ENCODE peak calls at places on chromosomes 2 and 18, in five cellular contexts. U is A673, I is B cell, T is vagina, J is astrocyte of the spinal cord. E is an unnamed sample.
A peak's percentile ranks its signal among the peaks of the same experiment; 100 is the strongest.

GRCh38 chr2:203830294-203831055 is 37.1 kb upstream of the CTLA4 start:
- DNase-seq in I (no peak), T (no peak), U (no peak), J (no peak), E (no peak)

GRCh38 chr18:76875390-76876330 is 53.3 kb downstream of the ZNF236 start:
- DNase-seq in U (peak; percentile 45), J (peak; percentile 32), I (peak; percentile 25), T (no peak), E (no peak)

GRCh38 chr2:170712653-170713279 is 2.4 kb upstream of the SP5 start:
- DNase-seq in T (peak; percentile 46), J (no peak), I (no peak), U (no peak), E (peak; percentile 17)

GRCh38 chr2:114442545-114442944 is at the start of gene DPP10:
- DNase-seq in T (no peak), U (peak; percentile 27), J (peak; percentile 0), I (no peak), E (no peak)

GRCh38 chr2:235394278-235394828 is 99.5 kb upstream of the AGAP1 start:
- DNase-seq in T (no peak), J (peak; percentile 76), I (no peak), U (no peak), E (no peak)

GRCh38 chr18:76441002-76441667 is 53.9 kb downstream of the ZNF516 start:
- DNase-seq in I (no peak), U (no peak), J (no peak), T (no peak), E (no peak)

GRCh38 chr2:128756372-128756730 is 437.7 kb upstream of the HS6ST1 start:
- DNase-seq in T (no peak), U (peak; percentile 41), I (no peak), J (no peak), E (no peak)

GRCh38 chr2:105498281-105498846 is 99.5 kb upstream of the FHL2 start:
- DNase-seq in J (no peak), U (no peak), T (no peak), I (no peak), E (no peak)

GRCh38 chr2:220044383-220044782 is 417.0 kb downstream of the SLC4A3 start:
- DNase-seq in U (no peak), J (no peak), I (no peak), T (no peak), E (no peak)

GRCh38 chr2:128639693-128640092 is 321.0 kb upstream of the HS6ST1 start:
- DNase-seq in I (no peak), J (no peak), U (peak; percentile 34), T (no peak), E (no peak)

GRCh38 chr2:170461875-170462274 is 253.3 kb upstream of the SP5 start:
- DNase-seq in T (no peak), U (no peak), J (no peak), I (no peak), E (no peak)

GRCh38 chr18:62586781-62587487 is 64.1 kb downstream of the ZCCHC2 start:
- DNase-seq in J (no peak), I (no peak), U (no peak), T (no peak), E (no peak)

GRCh38 chr2:115880558-115880957 is 1438.1 kb downstream of the DPP10 start:
- DNase-seq in J (no peak), I (no peak), T (no peak), U (peak; percentile 0), E (no peak)

GRCh38 chr18:46364048-46364447 is 259.9 kb downstream of the HAUS1 start:
- DNase-seq in I (no peak), T (no peak), J (no peak), U (no peak), E (no peak)

GRCh38 chr18:3481696-3482210 is 31.8 kb downstream of the TGIF1 start:
- DNase-seq in J (no peak), I (no peak), U (peak; percentile 69), T (no peak), E (no peak)

GRCh38 chr18:46343940-46344372 is 239.8 kb downstream of the HAUS1 start:
- DNase-seq in I (peak; percentile 48), U (no peak), J (no peak), T (no peak), E (no peak)

GRCh38 chr2:163345795-163346573 is 389.8 kb downstream of the FIGN start:
- DNase-seq in I (peak; percentile 51), U (peak; percentile 78), T (no peak), J (peak; percentile 64), E (no peak)

GRCh38 chr2:110638976-110639695 is 38.7 kb downstream of the BUB1 start:
- DNase-seq in U (no peak), J (no peak), T (no peak), I (no peak), E (no peak)

GRCh38 chr2:197873293-197873701 is 68.9 kb downstream of the PLCL1 start:
- DNase-seq in I (no peak), U (no peak), J (peak; percentile 93), T (no peak), E (no peak)

GRCh38 chr2:134722728-134723127 is 3.9 kb upstream of the TMEM163 start:
- DNase-seq in U (no peak), T (no peak), I (no peak), J (no peak), E (no peak)

GRCh38 chr2:109501461-109501860 is 112.3 kb downstream of the SEPTIN10 start:
- DNase-seq in T (no peak), J (no peak), I (no peak), U (no peak), E (no peak)

GRCh38 chr2:191486584-191487320 is 191.2 kb upstream of the NABP1 start:
- DNase-seq in J (peak; percentile 98), I (no peak), U (peak; percentile 87), T (no peak), E (no peak)

GRCh38 chr2:227862227-227862740 is 9.1 kb upstream of the DAW1 start:
- DNase-seq in I (no peak), J (peak; percentile 72), T (no peak), U (peak; percentile 67), E (no peak)

GRCh38 chr2:28185881-28186280 is 206.8 kb upstream of the FOSL2 start:
- DNase-seq in I (no peak), U (no peak), T (no peak), J (peak; percentile 79), E (no peak)

GRCh38 chr2:181682795-181683517 is 2.6 kb upstream of the NEUROD1 start:
- DNase-seq in T (no peak), I (peak; percentile 40), J (no peak), U (no peak), E (no peak)

GRCh38 chr2:159228006-159228655 is 58.4 kb downstream of the WDSUB1 start:
- DNase-seq in T (no peak), U (no peak), I (no peak), J (peak; percentile 66), E (no peak)

GRCh38 chr2:232318175-232318855 is 60.2 kb upstream of the ALPP start:
- DNase-seq in U (no peak), J (no peak), I (no peak), T (no peak), E (no peak)

GRCh38 chr2:232315923-232316299 is 62.6 kb upstream of the ALPP start:
- DNase-seq in J (no peak), U (no peak), T (no peak), I (no peak), E (no peak)

GRCh38 chr2:232316382-232317190 is 62.0 kb upstream of the ALPP start:
- DNase-seq in J (no peak), T (no peak), I (no peak), U (peak; percentile 19), E (no peak)

GRCh38 chr2:232319117-232320037 is 59.2 kb upstream of the ALPP start:
- DNase-seq in U (no peak), T (no peak), I (no peak), J (no peak), E (no peak)

GRCh38 chr2:232315049-232315922 is 63.3 kb upstream of the ALPP start:
- DNase-seq in U (peak; percentile 64), T (no peak), I (peak; percentile 41), J (peak; percentile 76), E (no peak)
- TF ChIP-seq CTCF in U (peak; percentile 16), T (no peak), I (peak; percentile 15), J (peak; percentile 15), E (no peak)

GRCh38 chr2:241503776-241504392 is 4.5 kb downstream of the STK25 start:
- DNase-seq in J (no peak), I (no peak), U (no peak), T (no peak), E (no peak)
- TF ChIP-seq CTCF in J (no peak), I (no peak), U (no peak), T (no peak), E (no peak)

GRCh38 chr2:84741182-84741822 is 139.6 kb downstream of the TRABD2A start:
- DNase-seq in U (peak; percentile 49), T (no peak), J (peak; percentile 13), I (no peak), E (no peak)
- TF ChIP-seq CTCF in U (peak; percentile 46), T (no peak), J (peak; percentile 42), I (peak; percentile 41), E (no peak)

GRCh38 chr2:1821530-1821929 is 77.2 kb upstream of the PXDN start:
- DNase-seq in T (no peak), U (no peak), J (no peak), I (no peak), E (no peak)

GRCh38 chr2:1824202-1824905 is 80.0 kb upstream of the PXDN start:
- DNase-seq in I (no peak), T (no peak), U (no peak), J (no peak), E (no peak)

GRCh38 chr2:1825046-1825445 is 80.7 kb upstream of the PXDN start:
- DNase-seq in T (no peak), J (no peak), U (no peak), I (no peak), E (no peak)

GRCh38 chr2:1822341-1822740 is 78.0 kb upstream of the PXDN start:
- DNase-seq in U (no peak), I (no peak), J (no peak), T (no peak), E (no peak)

GRCh38 chr2:1823187-1824169 is 79.2 kb upstream of the PXDN start:
- DNase-seq in J (no peak), U (peak; percentile 26), I (no peak), T (no peak), E (no peak)
- TF ChIP-seq CTCF in J (peak; percentile 7), U (peak; percentile 28), I (no peak), T (no peak), E (no peak)

DNA sequence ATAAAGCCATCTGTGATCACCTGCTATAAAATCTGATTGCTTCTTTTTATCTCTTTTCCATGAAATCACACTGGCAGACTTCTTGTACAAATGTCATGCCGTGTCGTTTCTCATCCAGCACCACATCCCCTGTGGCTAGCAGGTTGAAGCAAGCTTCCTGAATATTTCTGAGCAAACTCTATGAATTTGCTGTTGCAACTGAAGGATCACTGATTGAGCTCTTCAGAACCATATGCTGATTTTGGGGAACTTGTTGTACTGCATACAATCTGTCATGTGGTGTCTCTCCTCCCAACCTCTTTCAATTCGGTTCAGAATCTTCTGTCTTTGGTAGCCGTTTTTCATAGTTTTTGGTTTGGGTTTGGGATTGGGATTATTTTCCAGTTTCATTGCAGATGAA is 57.7 kb upstream of the RBMS1 start:
- DNase-seq in J (no peak), T (no peak), U (no peak), I (no peak), E (no peak)
- TF ChIP-seq CTCF in J (no peak), T (no peak), U (no peak), I (no peak), E (no peak)